ENCODE peak calls at places on chromosomes 11 and 22, in six cellular contexts. D is IMR-90, A is H9, C is mesenchymal stem cell, V is H1, F is trophoblast cell. M is an unnamed sample.

GRCh38 chr11:104668797-104669463 is 229.3 kb downstream of the CASP12 start:
- DNase-seq in F (peak; percentile 7), D (peak; percentile 94), V (no peak), A (no peak), C (peak; percentile 90), M (no peak)

GRCh38 chr11:59145534-59145933 is 2.9 kb downstream of the FAM111A start:
- DNase-seq in A (no peak), F (no peak), D (peak; percentile 64), V (no peak), C (peak; percentile 57), M (no peak)

GRCh38 chr22:25353516-25354445 is 134.3 kb downstream of the CRYBB2 start:
- DNase-seq in F (no peak), C (no peak), V (no peak), D (no peak), A (no peak), M (no peak)

GRCh38 chr22:40044870-40045834 is 50.4 kb downstream of the FAM83F start:
- DNase-seq in A (peak; percentile 58), C (peak; percentile 49), D (peak; percentile 15), F (no peak), V (no peak), M (peak; percentile 43)

GRCh38 chr22:44723801-44724200 is 21.8 kb downstream of the PRR5 start:
- DNase-seq in C (peak; percentile 47), D (peak; percentile 49), V (no peak), A (no peak), F (no peak), M (no peak)

GRCh38 chr22:19761022-19761499 is 483 bp downstream of the TBX1 start:
- DNase-seq in V (no peak), D (no peak), F (no peak), C (no peak), A (peak; percentile 32), M (no peak)

GRCh38 chr11:119937412-119937811 is 200.5 kb downstream of the TRIM29 start:
- DNase-seq in F (no peak), C (no peak), D (no peak), A (no peak), V (no peak), M (no peak)

GRCh38 chr11:1929621-1930447 is 10.3 kb downstream of the TNNT3 start:
- DNase-seq in V (no peak), A (no peak), F (no peak), D (no peak), C (no peak), M (no peak)

GRCh38 chr11:134414772-134415765 is 3.0 kb upstream of the B3GAT1 start:
- DNase-seq in A (no peak), D (no peak), C (no peak), V (no peak), F (no peak), M (no peak)

GRCh38 chr22:22752556-22753477 is 108.4 kb downstream of the GGTLC2 start:
- DNase-seq in A (no peak), D (peak; percentile 47), V (no peak), C (peak; percentile 8), F (peak; percentile 43), M (no peak)

GRCh38 chr11:12674936-12675696 is 895 bp downstream of the TEAD1 start:
- DNase-seq in D (no peak), V (no peak), A (no peak), C (peak; percentile 63), F (no peak), M (no peak)

GRCh38 chr11:61587541-61587941 is 6.7 kb upstream of the SYT7 start:
- DNase-seq in C (no peak), D (no peak), A (peak; percentile 71), V (no peak), F (no peak), M (peak; percentile 43)

GRCh38 chr22:28345304-28345703 is 334.3 kb downstream of the TTC28 start:
- DNase-seq in A (no peak), F (no peak), D (no peak), V (no peak), C (no peak), M (no peak)

GRCh38 chr11:31237819-31238771 is 131.4 kb downstream of the DCDC1 start:
- DNase-seq in C (peak; percentile 8), F (no peak), V (peak; percentile 7), D (no peak), A (peak; percentile 41), M (peak; percentile 80)

GRCh38 chr11:706439-706956 is 467 bp downstream of the EPS8L2 start:
- DNase-seq in F (peak; percentile 66), C (peak; percentile 53), V (no peak), A (peak; percentile 44), D (peak; percentile 36), M (no peak)

GRCh38 chr11:27312110-27312509 is 50.9 kb downstream of the CCDC34 start:
- DNase-seq in V (no peak), C (peak; percentile 39), A (no peak), F (no peak), D (no peak), M (no peak)

DNA sequence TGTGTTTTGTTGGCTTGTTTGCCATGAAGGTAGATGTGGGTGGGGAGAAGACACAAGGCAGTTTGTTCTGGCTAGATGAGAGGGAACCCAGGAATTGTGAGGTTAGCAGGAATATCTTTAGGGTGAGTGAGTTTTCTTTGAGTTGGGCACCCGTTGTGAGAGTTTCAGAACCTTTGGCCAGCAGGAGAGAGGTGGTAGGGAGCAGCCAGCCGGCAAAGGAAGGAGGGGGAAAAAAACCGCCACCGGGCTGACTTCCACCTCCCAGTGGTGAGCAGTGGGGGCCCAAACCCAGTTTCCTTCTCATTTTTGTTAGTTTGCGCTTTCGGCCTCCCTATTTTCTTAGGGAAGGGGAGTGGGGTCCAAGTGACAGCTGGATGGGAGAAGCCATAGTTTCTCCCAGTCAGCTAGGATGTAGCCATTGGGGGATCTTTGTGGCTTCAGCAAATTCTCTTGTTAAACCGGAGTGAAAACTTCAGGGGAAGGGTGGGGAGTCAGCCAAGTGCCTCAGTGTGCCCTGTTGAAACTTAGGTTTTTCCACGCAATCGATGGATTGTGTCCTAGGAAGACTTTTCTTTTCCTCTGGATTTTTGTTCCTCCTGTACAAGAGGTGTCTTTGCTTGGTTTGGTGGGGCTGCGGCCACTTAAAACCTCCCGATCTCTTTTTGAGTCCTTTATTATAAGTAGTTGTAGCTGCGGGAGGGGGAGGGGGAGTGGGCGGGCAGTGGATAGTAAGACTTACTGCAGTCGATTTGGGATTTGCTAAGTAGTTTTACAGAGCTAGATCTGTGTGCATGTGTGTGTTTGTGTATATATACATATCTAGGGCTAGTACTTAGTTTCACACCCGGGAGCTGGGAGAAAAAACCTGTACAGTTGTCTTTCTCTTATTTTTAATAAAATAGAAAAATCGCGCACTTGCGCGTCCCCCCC is 1.1 kb upstream of the GCAT start:
- DNase-seq in A (no peak), D (peak; percentile 52), V (no peak), F (no peak), C (peak; percentile 53), M (no peak)
- H2AFZ ChIP-seq in A (no peak overlapping the region), D (peak overlapping the region; percentile 64), V (no peak overlapping the region), F (no peak overlapping the region), C (no peak overlapping the region), M (no peak overlapping the region)

DNA sequence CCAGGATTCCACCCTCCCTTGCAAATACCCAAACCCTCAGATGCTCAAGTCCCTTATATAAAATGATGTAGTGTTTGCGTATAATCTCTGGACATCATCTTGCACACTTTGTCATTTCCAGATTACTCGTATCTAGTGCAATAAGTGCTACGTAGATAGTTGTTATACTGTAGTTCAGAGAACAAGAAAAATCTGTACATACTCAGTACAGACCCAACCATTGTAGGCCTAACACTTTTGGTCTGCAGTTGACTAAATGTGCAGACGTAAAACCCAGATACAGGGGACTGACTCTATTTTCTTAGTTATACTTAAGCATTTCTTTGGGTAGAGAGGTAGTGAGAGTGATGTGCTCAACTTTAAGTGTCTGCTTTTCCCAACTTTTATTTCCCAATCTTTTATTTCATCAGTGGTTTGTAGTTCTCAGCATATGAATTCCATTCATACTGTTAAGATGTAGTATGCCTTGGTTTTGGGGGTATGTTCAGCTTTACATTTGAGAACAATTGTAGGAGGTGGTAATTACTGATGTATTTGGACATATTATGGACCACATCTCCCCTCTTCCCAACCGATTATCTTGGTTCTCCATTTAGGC is 43.9 kb downstream of the DDX6 start:
- DNase-seq in D (peak; percentile 5), F (no peak), A (no peak), C (no peak), V (no peak), M (no peak)
- H3K27ac ChIP-seq in D (no peak overlapping the region), F (no peak overlapping the region), A (no peak overlapping the region), C (no peak overlapping the region), V (no peak overlapping the region), M (no peak overlapping the region)

GRCh38 chr11:96279018-96279417 is 64.0 kb downstream of the MAML2 start:
- DNase-seq in V (no peak), D (no peak), F (no peak), C (no peak), A (no peak), M (no peak)

GRCh38 chr11:96277696-96278038 is 65.3 kb downstream of the MAML2 start:
- DNase-seq in C (no peak), V (no peak), A (no peak), D (no peak), F (no peak), M (no peak)

GRCh38 chr11:96278039-96278897 is 64.7 kb downstream of the MAML2 start:
- DNase-seq in V (no peak), C (peak; percentile 54), A (no peak), F (no peak), D (peak; percentile 23), M (no peak)

GRCh38 chr11:96280444-96280843 is 62.6 kb downstream of the MAML2 start:
- DNase-seq in V (no peak), F (no peak), A (no peak), D (no peak), C (no peak), M (no peak)

DNA sequence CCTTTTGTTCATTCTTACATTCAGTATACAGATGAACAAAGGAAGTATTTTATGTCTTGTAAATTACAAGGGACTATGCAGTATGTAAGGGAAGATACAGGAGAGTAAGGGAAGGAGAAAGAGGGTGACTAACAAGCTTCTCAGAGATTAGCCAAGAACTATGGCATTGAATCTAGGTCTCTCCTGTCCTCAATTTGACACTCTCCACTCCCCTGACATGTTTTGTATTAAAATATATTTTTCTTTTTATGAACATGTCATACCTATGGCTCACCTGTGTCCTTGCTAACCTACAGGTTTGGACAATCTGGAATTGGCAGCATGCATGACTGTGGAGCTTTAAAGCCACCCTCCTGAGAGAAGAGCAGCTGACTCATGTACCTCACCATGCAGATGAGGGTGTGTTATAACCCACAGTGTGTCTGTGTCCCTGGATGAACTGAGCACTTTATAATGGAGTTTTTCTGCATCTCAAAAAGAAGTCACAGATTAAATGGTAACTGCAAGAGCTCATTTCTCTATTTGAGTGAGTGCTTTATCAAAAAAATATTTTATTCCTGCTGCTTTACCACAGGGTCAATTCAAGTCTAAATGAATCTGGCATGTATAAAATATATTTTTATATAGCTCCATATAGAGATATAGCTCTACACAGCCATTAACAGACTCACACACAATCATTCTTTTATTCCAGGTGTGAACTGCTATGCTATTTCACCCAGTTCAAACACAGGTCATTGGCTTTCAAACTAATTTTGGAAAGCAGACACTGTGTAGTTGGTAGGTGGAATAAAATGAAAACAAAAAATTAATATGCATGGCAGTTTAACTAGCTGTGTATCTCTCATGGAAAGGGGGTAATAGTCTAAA is 63.3 kb downstream of the MAML2 start:
- DNase-seq in A (no peak), D (peak; percentile 67), C (peak; percentile 74), V (no peak), F (no peak), M (no peak)
- H3K14ac ChIP-seq in A (no peak overlapping the region), D (peak overlapping the region; percentile 65), C (no peak overlapping the region), V (no peak overlapping the region), F (no peak overlapping the region), M (no peak overlapping the region)

DNA sequence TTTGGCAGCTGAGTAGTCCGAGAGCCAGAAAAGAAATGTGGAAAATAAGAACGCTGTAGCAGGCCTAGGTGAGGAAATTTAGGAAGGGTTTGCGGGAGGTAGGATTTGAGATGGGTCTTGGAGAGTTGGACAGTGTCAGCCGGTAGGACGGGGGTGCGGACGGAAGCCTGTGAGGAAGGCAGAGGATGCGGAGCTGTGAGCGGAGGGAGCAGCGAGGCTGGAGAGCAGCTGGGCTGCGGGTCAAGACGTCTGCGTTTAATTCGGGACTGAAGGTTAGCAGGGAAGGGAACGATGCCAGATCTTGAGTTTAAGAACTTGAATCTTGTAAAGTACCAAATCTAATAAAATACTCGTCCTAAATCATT is 669 bp upstream of the TIGD3 start:
- DNase-seq in A (peak; percentile 56), F (no peak), D (no peak), C (no peak), V (no peak), M (no peak)
- H2AFZ ChIP-seq in A (no peak overlapping the region), F (no peak overlapping the region), D (no peak overlapping the region), C (no peak overlapping the region), V (no peak overlapping the region), M (peak overlapping the region; percentile 94)